ENCODE peak calls at places on chromosomes 7 and 10, in four cellular contexts. J is Caco-2, Z is K562, F is colonic mucosa. C is an unnamed sample.

GRCh38 chr7:36155811-36156361 is 2.8 kb downstream of the EEPD1 start:
- DNase-seq in F (peak; percentile 43), J (no peak), Z (no peak), C (peak; percentile 28)

GRCh38 chr10:22607261-22607660 is 107.1 kb downstream of the PIP4K2A start:
- DNase-seq in F (no peak), J (no peak), Z (no peak), C (no peak)

GRCh38 chr7:76286842-76287403 is 15.6 kb upstream of the HSPB1 start:
- DNase-seq in J (no peak), F (no peak), Z (no peak), C (no peak)

GRCh38 chr7:255038-255435 is 34.9 kb upstream of the FOXL3 start:
- DNase-seq in Z (no peak), F (no peak), J (no peak), C (no peak)

GRCh38 chr7:28315565-28316420 is 96.5 kb upstream of the CREB5 start:
- DNase-seq in J (no peak), F (no peak), Z (no peak), C (no peak)

GRCh38 chr10:59991661-59992060 is 85.3 kb upstream of the CCDC6 start:
- DNase-seq in F (peak; percentile 75), Z (no peak), J (no peak), C (peak; percentile 47)

GRCh38 chr7:32658034-32658944 is 163.0 kb downstream of the AVL9 start:
- DNase-seq in J (no peak), Z (peak; percentile 19), F (peak; percentile 38), C (no peak)

GRCh38 chr7:149454750-149455149 is 6.1 kb downstream of the ZNF777 start:
- DNase-seq in Z (no peak), J (no peak), F (no peak), C (no peak)

GRCh38 chr10:131775444-131775832 is 125.4 kb upstream of the PPP2R2D start:
- DNase-seq in J (no peak), Z (no peak), F (no peak), C (no peak)

GRCh38 chr10:3261921-3262320 is 89.3 kb upstream of the PITRM1 start:
- DNase-seq in J (no peak), F (no peak), Z (no peak), C (no peak)

GRCh38 chr10:126350216-126350992 is 37.9 kb downstream of the ADAM12 start:
- DNase-seq in Z (no peak), J (no peak), F (no peak), C (no peak)

GRCh38 chr10:102615361-102615760 is 28.9 kb upstream of the TRIM8 start:
- DNase-seq in Z (peak; percentile 70), F (no peak), J (no peak), C (no peak)

GRCh38 chr7:116337800-116338199 is 127.5 kb downstream of the TES start:
- DNase-seq in Z (no peak), F (no peak), J (no peak), C (no peak)

GRCh38 chr7:155090647-155091046 is 20.5 kb downstream of the HTR5A start:
- DNase-seq in Z (no peak), J (no peak), F (no peak), C (no peak)

GRCh38 chr10:62561151-62561550 is 187.0 kb downstream of the ZNF365 start:
- DNase-seq in F (no peak), J (no peak), Z (no peak), C (no peak)

GRCh38 chr10:77833225-77833624 is 93.3 kb downstream of the DLG5 start:
- DNase-seq in Z (no peak), F (no peak), J (no peak), C (no peak)
- H3K36me3 ChIP-seq in Z (peaks cover 72% of the 10 kb centered on the region), F (peaks cover 8% of the 10 kb centered on the region), J (peaks cover 9% of the 10 kb centered on the region), C (peaks cover 34% of the 10 kb centered on the region)

DNA sequence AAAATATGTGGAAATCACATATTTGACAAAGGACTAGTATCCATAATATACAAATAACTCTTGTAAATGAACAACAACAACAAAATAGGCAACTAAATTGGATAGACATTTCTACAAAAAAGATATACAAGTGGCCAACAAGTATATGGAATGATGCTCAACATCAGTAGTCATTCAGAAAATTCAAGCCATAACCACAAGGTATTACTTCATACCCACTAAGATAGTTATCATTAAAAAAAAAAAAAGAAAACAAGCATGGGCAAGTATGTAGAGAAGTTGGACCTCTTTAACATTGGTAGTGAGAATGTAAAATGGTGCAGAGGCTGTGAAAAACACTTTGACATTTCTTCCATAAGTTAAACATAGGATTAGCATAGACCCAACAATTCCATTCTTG is 80.8 kb downstream of the CYP26A1 start:
- DNase-seq in F (no peak), Z (no peak), J (no peak), C (no peak)
- H3K9me3 ChIP-seq in F (no peaks in the 10 kb centered on the region), Z (no peaks in the 10 kb centered on the region), J (peaks cover 9% of the 10 kb centered on the region), C (peaks cover 2% of the 10 kb centered on the region)

GRCh38 chr10:83427101-83427500 is 712.2 kb upstream of the GHITM start:
- DNase-seq in J (no peak), Z (no peak), F (no peak), C (no peak)
- H3K27me3 ChIP-seq in J (no peaks in the 10 kb centered on the region), Z (no peaks in the 10 kb centered on the region), F (no peaks in the 10 kb centered on the region), C (no peaks in the 10 kb centered on the region)

DNA sequence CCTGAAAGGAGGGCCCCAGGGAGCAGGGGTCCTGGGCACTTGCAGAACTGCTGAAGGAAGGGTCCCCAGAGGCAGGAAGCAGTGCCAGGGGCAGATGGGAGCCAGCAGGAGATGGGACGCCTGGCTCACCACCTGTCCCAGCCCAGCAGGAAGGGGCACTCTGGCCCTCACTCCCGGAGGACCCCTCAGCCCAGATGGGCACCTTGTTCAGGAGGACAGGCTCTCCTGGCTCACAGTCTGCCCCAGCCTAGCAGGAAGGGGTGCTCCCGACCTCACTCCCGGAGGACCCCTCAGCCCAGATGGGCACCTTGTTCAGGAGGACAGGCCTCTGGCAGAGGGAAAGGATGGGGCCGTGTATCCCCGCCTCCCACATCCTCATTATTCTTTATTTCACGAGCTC is 331.4 kb upstream of the SHH start:
- DNase-seq in J (no peak), F (no peak), Z (no peak), C (no peak)
- H3K36me3 ChIP-seq in J (no peaks in the 10 kb centered on the region), F (no peaks in the 10 kb centered on the region), Z (no peaks in the 10 kb centered on the region), C (no peaks in the 10 kb centered on the region)

DNA sequence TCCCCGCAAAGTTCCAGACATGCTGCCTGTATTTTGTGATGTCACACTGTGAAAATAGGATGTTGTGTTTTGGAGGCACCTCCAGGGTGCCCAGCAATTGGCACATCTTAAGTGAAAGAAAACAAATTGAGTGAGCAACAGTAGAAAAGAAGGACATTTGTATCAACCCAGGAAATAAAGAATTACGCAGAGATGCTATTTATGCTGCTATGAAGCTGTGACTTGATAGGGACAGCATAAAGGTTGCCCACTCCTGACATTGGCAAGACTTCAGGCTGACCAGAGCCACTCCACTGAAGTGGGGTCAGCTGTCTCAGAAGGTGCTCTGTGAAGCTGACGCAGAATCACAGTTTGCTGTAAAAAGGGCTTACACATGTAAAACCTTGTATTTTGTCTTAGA is 729.9 kb upstream of the GALNT17 start:
- DNase-seq in F (no peak), Z (no peak), J (no peak), C (no peak)
- H3K9me3 ChIP-seq in F (no peaks in the 10 kb centered on the region), Z (no peaks in the 10 kb centered on the region), J (no peaks in the 10 kb centered on the region), C (no peaks in the 10 kb centered on the region)

GRCh38 chr7:148436135-148436534 is 154.4 kb upstream of the C7orf33 start:
- DNase-seq in F (no peak), J (no peak), Z (no peak), C (no peak)
- H3K27me3 ChIP-seq in F (no peaks in the 10 kb centered on the region), J (no peaks in the 10 kb centered on the region), Z (peaks cover 8% of the 10 kb centered on the region), C (no peaks in the 10 kb centered on the region)

C was measured in HAP-1.